ENCODE peak calls at places on chromosomes 2 and 18, in six cellular contexts. I, M, N, J, O and F are unnamed samples.

GRCh38 chr2:220192994-220193753 is 565.7 kb downstream of the SLC4A3 start:
- DNase-seq in N (no peak), M (no peak), J (no peak), I (peak), O (no peak), F (no peak)

GRCh38 chr2:71299507-71299906 is 32.1 kb upstream of the ZNF638 start:
- DNase-seq in N (no peak), J (no peak), I (peak), M (no peak), O (no peak), F (no peak)

GRCh38 chr18:24380163-24380747 is 17.4 kb downstream of the OSBPL1A start:
- DNase-seq in I (no peak), N (no peak), M (no peak), J (no peak), O (no peak), F (no peak)

GRCh38 chr18:9861933-9862332 is 23.8 kb upstream of the TXNDC2 start:
- DNase-seq in M (no peak), I (no peak), N (no peak), J (no peak), O (no peak), F (no peak)

GRCh38 chr18:51537487-51537886 is 340.0 kb upstream of the MEX3C start:
- DNase-seq in M (no peak), I (no peak), O (peak), J (no peak), N (no peak), F (no peak)

GRCh38 chr18:9842446-9842845 is 43.3 kb upstream of the TXNDC2 start:
- DNase-seq in N (no peak), O (no peak), I (no peak), M (no peak), J (no peak), F (no peak)

GRCh38 chr18:42373584-42373983 is 418.6 kb downstream of the PIK3C3 start:
- DNase-seq in M (no peak), I (no peak), N (no peak), O (no peak), J (no peak), F (no peak)

GRCh38 chr18:717003-717402 is 4.6 kb upstream of the ENOSF1 start:
- DNase-seq in J (no peak), N (no peak), I (no peak), O (no peak), M (no peak), F (no peak)

GRCh38 chr2:69369802-69370201 is 17.2 kb downstream of the GFPT1 start:
- DNase-seq in J (no peak), O (no peak), N (no peak), I (no peak), M (no peak), F (no peak)

GRCh38 chr2:30294147-30294546 is 62.8 kb downstream of the LBH start:
- DNase-seq in O (no peak), N (no peak), M (no peak), J (no peak), I (no peak), F (no peak)

GRCh38 chr18:76443519-76444435 is 51.3 kb downstream of the ZNF516 start:
- DNase-seq in O (no peak), N (peak), J (no peak), I (no peak), M (peak), F (no peak)

GRCh38 chr2:73963385-73964120 is 21.2 kb upstream of the TET3 start:
- DNase-seq in O (no peak), J (no peak), M (no peak), I (no peak), N (no peak), F (no peak)

GRCh38 chr18:37334494-37335125 is 231.0 kb downstream of the CELF4 start:
- DNase-seq in J (no peak), O (no peak), I (peak), M (no peak), N (no peak), F (no peak)

GRCh38 chr2:137964066-137964858 is at the start of gene HNMT:
- DNase-seq in O (no peak), M (peak), N (peak), J (peak), I (peak), F (no peak)

GRCh38 chr2:236730393-236730792 is 160.8 kb downstream of the ACKR3 start:
- DNase-seq in N (no peak), J (no peak), I (no peak), M (no peak), O (peak), F (no peak)

GRCh38 chr18:68733693-68734092 is 18.8 kb upstream of the TMX3 start:
- DNase-seq in J (no peak), I (peak), O (no peak), N (no peak), M (no peak), F (no peak)
- TF ChIP-seq CTCF in J (no peak), I (no peak), O (no peak), N (no peak), M (no peak), F (no peak)

DNA sequence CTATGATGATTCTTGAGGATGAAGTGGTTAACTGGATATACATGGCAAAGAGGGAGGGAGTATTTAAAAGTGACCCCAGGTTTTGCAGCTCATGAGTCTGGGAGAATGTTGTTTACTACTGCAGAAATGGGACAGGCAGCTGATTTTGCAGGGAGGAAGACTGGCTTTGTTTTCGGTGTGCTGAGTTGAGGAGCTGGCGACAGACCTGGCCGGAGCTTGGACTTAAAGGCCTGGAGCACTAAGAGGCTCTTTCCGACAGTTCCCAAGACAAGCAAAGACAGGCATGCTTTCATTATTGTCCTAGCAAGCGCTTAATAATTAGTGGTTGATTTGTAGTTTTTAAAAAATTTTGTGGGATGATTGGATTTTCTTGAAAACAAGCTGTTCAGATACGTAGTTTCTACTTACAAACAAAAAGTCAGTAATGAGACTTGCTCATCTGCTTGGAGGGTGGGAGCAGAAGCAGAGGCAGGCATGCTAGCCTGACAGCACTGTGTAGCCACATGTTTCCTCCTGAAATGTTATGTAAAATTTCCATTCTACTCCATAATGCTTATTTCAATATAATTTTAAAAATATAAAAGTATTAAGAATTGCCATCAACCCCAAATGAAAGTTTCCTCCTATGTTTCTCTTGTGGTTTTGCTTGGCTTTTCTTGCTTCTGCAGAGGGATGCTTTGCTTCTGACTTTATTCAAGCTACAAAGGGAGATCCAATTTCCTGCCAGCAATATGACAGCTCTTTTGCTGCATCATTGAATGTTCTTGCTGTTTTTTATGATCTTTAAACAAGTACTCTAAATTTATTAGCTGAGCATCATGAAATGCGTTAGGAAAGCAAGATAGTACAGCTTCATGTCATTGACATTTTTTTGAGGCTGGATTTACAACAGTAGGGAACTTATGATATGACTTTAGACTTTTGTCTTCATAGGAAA is 75.8 kb downstream of the PHLPP1 start:
- DNase-seq in M (no peak), N (no peak), O (no peak), I (peak), J (no peak), F (no peak)
- H3K27ac ChIP-seq in M (no peak), N (peak), O (no peak), I (no peak), J (peak), F (no peak)

DNA sequence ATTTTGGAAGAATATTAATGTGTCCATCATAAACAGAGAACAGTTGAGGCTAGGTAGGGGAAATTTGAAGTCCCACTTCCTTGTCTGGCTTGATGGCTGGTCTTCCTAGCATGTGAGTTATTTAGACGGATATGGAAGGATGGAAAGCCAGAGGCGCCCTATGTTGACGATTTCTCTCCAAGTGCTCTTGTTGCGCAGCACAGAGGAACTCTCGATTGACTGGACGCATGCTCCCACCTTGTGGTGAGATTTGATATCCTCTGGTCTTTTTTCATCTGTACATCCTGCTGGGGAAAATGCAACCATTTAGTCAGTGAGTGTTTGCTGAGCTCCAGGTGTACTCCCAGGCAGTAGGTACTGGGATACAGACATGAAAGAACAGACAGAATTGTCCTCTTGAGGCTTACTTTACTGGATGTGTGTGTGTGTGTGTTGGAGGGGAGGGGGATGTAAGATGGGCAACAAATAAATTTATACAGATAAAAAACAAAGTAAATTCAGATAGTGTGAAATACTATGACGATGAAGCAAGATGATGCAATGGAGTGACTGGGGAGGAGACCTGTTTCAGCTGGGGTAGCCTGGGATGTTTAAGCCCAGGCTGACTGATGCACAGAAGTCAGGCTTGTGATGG is 137.2 kb downstream of the TRIM43 start:
- DNase-seq in M (peak), J (peak), I (peak), O (peak), N (peak), F (peak)
- TF ChIP-seq CTCF in M (peak), J (peak), I (peak), O (peak), N (peak), F (peak)

GRCh38 chr2:191845876-191846786 is 757 bp downstream of the CAVIN2 start:
- DNase-seq in I (no peak), M (peak), O (peak), J (no peak), N (peak), F (no peak)
- H3K27ac ChIP-seq in I (peak), M (peak), O (peak), J (peak), N (peak), F (peak)

GRCh38 chr2:82797469-82797868 is 1661.6 kb downstream of the SUCLG1 start:
- DNase-seq in J (no peak), N (no peak), O (no peak), M (no peak), I (no peak), F (no peak)
- TF ChIP-seq CTCF in J (no peak), N (no peak), O (no peak), M (no peak), I (no peak), F (no peak)

DNA sequence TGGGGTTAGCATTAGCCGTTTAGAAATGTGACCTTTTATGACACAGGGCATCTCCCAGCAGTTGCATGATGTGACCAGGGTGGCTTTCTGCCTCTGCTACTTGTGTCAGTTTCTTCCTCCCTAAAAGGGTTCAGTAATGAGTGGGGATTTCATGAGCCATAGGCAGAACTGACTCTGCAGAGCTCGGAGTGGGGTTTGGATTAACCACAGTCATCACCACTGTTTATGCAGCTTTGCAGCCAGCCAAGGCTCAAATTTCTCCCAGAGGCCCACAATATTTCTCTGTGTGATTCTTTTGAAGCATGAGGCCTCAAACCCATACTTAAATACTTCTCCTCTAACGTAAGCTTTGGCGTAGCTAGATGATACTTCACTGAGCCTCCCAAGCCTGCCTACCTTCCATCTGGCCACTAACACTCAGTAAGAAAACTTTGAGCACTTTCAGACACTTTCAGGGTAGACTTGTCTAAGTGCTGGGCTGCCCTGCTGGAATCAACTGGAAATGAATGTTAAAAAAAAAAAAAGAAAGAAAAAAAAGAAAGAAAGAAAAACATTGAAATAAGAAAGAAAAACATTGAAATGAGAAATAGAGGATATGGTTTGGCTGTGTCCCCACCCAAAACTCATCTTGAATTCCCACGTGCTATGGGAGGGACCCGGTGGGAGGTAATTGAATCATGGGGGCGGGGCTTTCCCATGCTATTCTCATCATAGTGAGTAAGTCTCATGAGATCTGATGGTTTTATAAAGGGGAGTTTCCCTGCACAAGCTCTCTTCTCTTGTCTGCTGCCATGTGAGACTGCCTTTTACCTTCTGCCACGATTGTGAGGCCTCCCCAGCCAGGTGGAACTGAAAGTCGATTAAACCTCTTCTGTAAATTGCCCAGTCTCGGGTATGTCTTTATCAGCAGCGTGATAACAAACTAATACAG is 11.5 kb upstream of the LAPTM4A start:
- DNase-seq in O (no peak), I (peak), J (no peak), M (no peak), N (peak), F (peak)
- H3K27ac ChIP-seq in O (no peak), I (peak), J (peak), M (no peak), N (peak), F (peak)